ENCODE peak calls at places on chromosomes 3 and 15, in seven cellular contexts. W is GM12891, Y is HepG2, L is SK-N-SH, A is GM12878, X is H1, H is K562. Q is an unnamed sample.

GRCh38 chr15:47908950-47909670 is 191.8 kb downstream of the SEMA6D start:
- DNase-seq in H (no peak), A (no peak), W (no peak), Y (no peak), L (no peak), X (no peak), Q (no peak)

GRCh38 chr3:58353722-58354553 is 21.2 kb downstream of the PXK start:
- DNase-seq in Y (no peak), W (no peak), X (no peak), L (no peak), H (no peak), A (no peak), Q (no peak)

GRCh38 chr15:39594764-39595620 is 14.1 kb downstream of the THBS1 start:
- DNase-seq in X (no peak), Y (no peak), A (no peak), W (no peak), H (no peak), L (no peak), Q (no peak)

GRCh38 chr15:100279849-100280248 is 61.9 kb downstream of the ADAMTS17 start:
- DNase-seq in H (no peak), L (no peak), Y (no peak), W (no peak), X (no peak), A (no peak), Q (no peak)

GRCh38 chr3:143574933-143575332 is 273.3 kb downstream of the SLC9A9 start:
- DNase-seq in A (no peak), Y (no peak), W (no peak), L (no peak), X (no peak), H (no peak), Q (no peak)

GRCh38 chr3:111326144-111326995 is 215.6 kb upstream of the CD96 start:
- DNase-seq in X (no peak), L (no peak), W (no peak), A (no peak), H (no peak), Y (no peak), Q (no peak)

GRCh38 chr3:194218646-194219453 is 82.9 kb downstream of the HES1 start:
- DNase-seq in H (no peak), L (no peak), Y (no peak), A (no peak), X (no peak), W (no peak), Q (no peak)

GRCh38 chr3:129226374-129226773 is 23.0 kb upstream of the COPG1 start:
- DNase-seq in W (no peak), H (peak), X (no peak), A (no peak), L (peak), Y (no peak), Q (no peak)

GRCh38 chr3:58492385-58492970 is 582 bp downstream of the KCTD6 start:
- DNase-seq in H (peak), X (no peak), A (no peak), W (no peak), L (peak), Y (no peak), Q (no peak)

GRCh38 chr3:180705619-180706018 is 26.3 kb upstream of the CCDC39 start:
- DNase-seq in H (no peak), X (no peak), W (no peak), A (no peak), Y (no peak), L (no peak), Q (no peak)

GRCh38 chr3:44903314-44903713 is 28.9 kb downstream of the TGM4 start:
- DNase-seq in A (no peak), H (no peak), X (no peak), L (no peak), Y (no peak), W (no peak), Q (no peak)

GRCh38 chr3:22450785-22451400 is 699.9 kb upstream of the ZNF385D start:
- DNase-seq in Y (no peak), X (no peak), A (no peak), H (no peak), W (no peak), L (peak), Q (no peak)

GRCh38 chr3:25554376-25554775 is 110.3 kb downstream of the TOP2B start:
- DNase-seq in Y (no peak), H (no peak), L (no peak), A (no peak), X (no peak), W (no peak), Q (no peak)

GRCh38 chr3:8875831-8876230 is 87.4 kb downstream of the RAD18 start:
- DNase-seq in W (no peak), H (no peak), Y (no peak), L (no peak), X (no peak), A (no peak), Q (no peak)

GRCh38 chr3:63323766-63324165 is 45.7 kb downstream of the SYNPR start:
- DNase-seq in Y (no peak), X (no peak), H (no peak), W (no peak), A (no peak), L (no peak), Q (no peak)

GRCh38 chr15:101459579-101460300 is 29.8 kb downstream of the PCSK6 start:
- DNase-seq in W (no peak), L (no peak), H (no peak), X (no peak), Y (no peak), A (no peak), Q (no peak)

GRCh38 chr3:128307029-128307633 is 153.8 kb downstream of the EEFSEC start:
- DNase-seq in A (no peak), L (peak), H (peak), X (no peak), W (no peak), Y (peak), Q (no peak)

GRCh38 chr3:57007513-57008415 is 52.7 kb upstream of the SPATA12 start:
- DNase-seq in W (no peak), Y (no peak), X (no peak), L (no peak), A (no peak), H (peak), Q (no peak)

GRCh38 chr3:181709537-181710279 is 2.0 kb upstream of the SOX2 start:
- DNase-seq in W (no peak), X (no peak), L (peak), Y (peak), A (no peak), H (peak), Q (no peak)

GRCh38 chr15:54580643-54581042 is 602.4 kb downstream of the UNC13C start:
- DNase-seq in Y (no peak), H (no peak), X (no peak), A (no peak), W (no peak), L (no peak), Q (no peak)

GRCh38 chr15:58934521-58934920 is 1.0 kb upstream of the SLTM start:
- DNase-seq in X (no peak), W (no peak), Y (no peak), A (no peak), L (no peak), H (no peak), Q (no peak)

GRCh38 chr15:78437107-78437761 is 782 bp upstream of the IREB2 start:
- DNase-seq in W (peak), H (peak), A (no peak), X (no peak), Y (no peak), L (peak), Q (peak)

GRCh38 chr15:78437762-78438594 is at the start of gene IREB2:
- DNase-seq in Y (peak), W (peak), A (peak), L (peak), H (peak), X (peak), Q (peak)

GRCh38 chr15:78434134-78434533 is 3.9 kb upstream of the IREB2 start:
- DNase-seq in A (no peak), X (no peak), Y (no peak), L (no peak), H (no peak), W (no peak), Q (no peak)

GRCh38 chr15:78440375-78441373 is 2.7 kb downstream of the IREB2 start:
- DNase-seq in X (no peak), L (no peak), H (no peak), Y (no peak), W (no peak), A (no peak), Q (no peak)

GRCh38 chr15:78438595-78439285 is 724 bp downstream of the IREB2 start:
- DNase-seq in X (no peak), L (peak), W (no peak), Y (peak), A (no peak), H (peak), Q (no peak)
- TF ChIP-seq TAF1 in X (no peak), L (no peak), W (peak), Y (no peak), A (no peak), H (peak), Q (no peak)

GRCh38 chr3:49460956-49461355 is 9.1 kb upstream of the DAG1 start:
- DNase-seq in H (no peak), X (no peak), L (no peak), W (no peak), Y (no peak), A (no peak), Q (no peak)

GRCh38 chr3:49460188-49460885 is 9.7 kb upstream of the DAG1 start:
- DNase-seq in W (no peak), Y (no peak), L (no peak), X (no peak), A (no peak), H (no peak), Q (no peak)

GRCh38 chr3:49465269-49466034 is 4.6 kb upstream of the DAG1 start:
- DNase-seq in L (peak), W (no peak), Y (peak), A (no peak), X (no peak), H (peak), Q (no peak)

GRCh38 chr3:49462222-49462621 is 7.8 kb upstream of the DAG1 start:
- DNase-seq in H (peak), L (no peak), X (no peak), W (no peak), Y (peak), A (no peak), Q (no peak)

DNA sequence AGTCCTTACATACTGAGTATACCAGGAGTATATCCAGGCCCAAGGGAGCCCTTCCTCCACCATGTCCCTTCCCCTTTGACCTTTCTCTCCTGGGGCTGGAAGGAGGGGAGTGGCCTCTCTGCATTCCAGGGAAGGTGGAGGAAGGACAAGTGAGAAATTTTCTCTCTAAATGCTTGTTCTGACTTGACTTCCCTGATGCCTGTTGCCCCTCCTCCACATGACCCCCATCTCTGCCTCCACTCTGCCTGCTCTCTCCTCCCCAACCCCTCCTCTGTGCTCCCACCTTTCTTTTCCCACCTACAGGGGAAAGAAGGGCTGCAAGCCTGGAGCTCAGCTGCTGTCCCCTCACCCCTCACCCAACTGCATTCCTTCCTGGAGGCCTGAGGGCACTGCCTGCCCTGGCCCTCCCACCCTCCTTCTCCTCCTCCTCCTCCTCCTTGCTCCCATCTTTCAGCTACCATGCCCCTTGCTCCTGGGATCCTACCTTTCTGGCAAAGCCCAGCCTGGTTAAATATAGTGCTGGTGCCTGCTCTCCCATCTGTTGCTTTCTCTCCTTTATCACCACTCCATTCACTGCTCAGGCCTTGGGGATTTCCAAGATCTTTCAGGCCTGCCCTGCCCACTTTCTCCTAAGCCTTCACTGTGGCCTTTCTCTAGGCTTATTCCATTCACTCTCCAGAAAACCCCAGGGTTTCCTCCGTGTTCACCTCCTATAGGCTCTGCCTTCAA is 8.5 kb upstream of the DAG1 start:
- DNase-seq in L (no peak), W (no peak), Y (no peak), A (no peak), H (no peak), X (peak), Q (no peak)
- TF ChIP-seq TAF1 in L (no peak), W (no peak), Y (no peak), A (no peak), H (no peak), X (peak), Q (no peak)

GRCh38 chr3:66029443-66029842 is 9.3 kb downstream of the MAGI1 start:
- DNase-seq in H (no peak), X (no peak), Y (no peak), A (no peak), W (no peak), L (no peak), Q (no peak)

GRCh38 chr3:66029014-66029413 is 9.7 kb downstream of the MAGI1 start:
- DNase-seq in X (no peak), A (no peak), Y (no peak), H (no peak), L (no peak), W (no peak), Q (no peak)

GRCh38 chr3:66031102-66031698 is 7.5 kb downstream of the MAGI1 start:
- DNase-seq in W (no peak), Y (no peak), L (no peak), H (no peak), X (no peak), A (no peak), Q (no peak)

GRCh38 chr3:66023728-66024390 is 14.9 kb downstream of the MAGI1 start:
- DNase-seq in H (no peak), W (no peak), Y (no peak), A (no peak), L (no peak), X (no peak), Q (no peak)

GRCh38 chr3:66028457-66028856 is 10.3 kb downstream of the MAGI1 start:
- DNase-seq in X (no peak), L (no peak), Y (no peak), H (no peak), A (no peak), W (no peak), Q (no peak)
- TF ChIP-seq TAF1 in X (no peak), L (no peak), Y (no peak), H (no peak), A (no peak), W (no peak), Q (no peak)

GRCh38 chr3:126970101-126970500 is 12.8 kb upstream of the PLXNA1 start:
- DNase-seq in L (no peak), Y (no peak), X (no peak), W (no peak), A (no peak), H (no peak), Q (no peak)

GRCh38 chr3:126970921-126971320 is 12.0 kb upstream of the PLXNA1 start:
- DNase-seq in H (no peak), L (no peak), W (no peak), X (no peak), A (no peak), Y (no peak), Q (no peak)

GRCh38 chr3:126973814-126974213 is 9.1 kb upstream of the PLXNA1 start:
- DNase-seq in H (no peak), X (no peak), A (no peak), L (no peak), Y (no peak), W (no peak), Q (no peak)

GRCh38 chr3:126972866-126973265 is 10.0 kb upstream of the PLXNA1 start:
- DNase-seq in H (no peak), Y (no peak), W (no peak), X (no peak), A (no peak), L (no peak), Q (no peak)

DNA sequence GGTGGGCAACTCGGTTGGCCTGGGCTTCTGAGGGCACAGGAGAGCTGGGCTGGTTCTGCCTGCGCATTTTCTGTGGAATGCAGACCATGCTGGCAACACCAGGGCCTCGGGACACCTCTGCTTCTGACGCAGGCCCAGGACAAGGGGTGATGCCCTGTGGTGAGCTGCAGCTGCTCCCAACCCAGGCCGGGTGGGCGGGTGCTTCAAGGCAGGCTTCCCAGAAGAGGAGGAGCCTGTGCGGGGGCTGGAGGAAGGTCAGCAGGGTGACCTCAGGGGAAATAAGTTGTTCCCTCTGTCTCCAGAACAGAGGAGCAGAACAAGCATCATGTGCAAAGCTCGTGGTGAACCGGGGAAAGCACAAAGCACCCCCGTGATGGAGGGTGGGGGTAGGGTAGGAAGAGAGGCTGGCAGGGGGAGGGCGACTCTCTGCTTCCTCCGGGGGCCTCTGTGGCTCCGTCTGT is 11.0 kb upstream of the PLXNA1 start:
- DNase-seq in W (no peak), H (no peak), L (peak), Y (no peak), A (no peak), X (no peak), Q (no peak)
- TF ChIP-seq TAF1 in W (no peak), H (no peak), L (no peak), Y (no peak), A (no peak), X (no peak), Q (no peak)

DNA sequence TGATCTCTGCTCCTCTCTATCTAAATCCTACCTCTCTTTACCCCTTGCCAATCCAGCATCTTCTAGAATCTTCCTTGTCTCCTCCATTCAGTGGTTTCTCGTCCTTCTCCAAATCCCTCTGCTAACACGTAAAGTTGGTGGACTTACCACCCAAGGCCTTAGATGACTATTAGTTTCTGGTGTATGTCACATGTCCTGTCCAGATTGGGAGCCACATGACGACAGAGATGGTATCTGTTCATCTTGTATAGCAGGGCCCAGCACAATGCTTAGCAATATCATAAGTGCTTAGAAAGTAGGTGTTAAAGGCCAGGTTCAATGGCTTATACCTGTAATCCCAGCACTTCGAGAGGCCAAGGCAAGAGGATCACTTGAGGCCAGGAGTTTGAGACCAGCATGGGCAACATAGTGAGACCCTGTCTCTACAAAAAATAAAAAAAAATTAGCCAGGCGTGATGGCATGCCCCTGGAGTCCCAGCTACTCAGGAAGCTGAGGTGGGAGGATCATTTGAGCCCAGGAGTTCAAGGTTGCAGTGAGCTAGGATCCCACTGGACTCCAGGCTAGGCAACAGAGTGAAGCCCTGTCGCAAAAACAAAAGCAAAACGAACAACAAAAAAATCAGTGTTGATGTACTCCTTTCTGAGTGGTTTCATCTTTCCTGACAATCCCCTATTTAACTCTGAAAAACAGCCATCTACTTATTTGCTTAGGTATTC is 81.8 kb downstream of the HMG20A start:
- DNase-seq in A (no peak), Y (peak), W (no peak), H (no peak), L (no peak), X (no peak), Q (no peak)
- TF ChIP-seq TAF1 in A (no peak), Y (no peak), W (no peak), H (no peak), L (no peak), X (no peak), Q (no peak)

Q was measured in GM12892.